ENCODE peak calls at places on chromosomes 6 and 20, in six cellular contexts. One of them, this sample, is unnamed.
A peak's percentile ranks its signal among the peaks of the same experiment; 100 is the strongest.

GRCh38 chr6:133973109-133973971 is 20.3 kb downstream of the TBPL1 start:
- DNase-seq in A673: peak; percentile 65
- DNase-seq in stimulated activated CD4-positive, alpha-beta T cell treated with anti-CD3 and anti-CD28 coated beads, TNF-alpha, amount 100 ng/mL, for 4 hours: no peak
- DNase-seq in substantia nigra: no peak
- DNase-seq in HTR-8/SVneo: peak; percentile 33
- DNase-seq in lower leg skin: no peak
- DNase-seq in this sample: no peak

GRCh38 chr20:13883425-13883824 is 98.6 kb downstream of the NDUFAF5 start:
- DNase-seq in A673: no peak
- DNase-seq in lower leg skin: no peak
- DNase-seq in HTR-8/SVneo: no peak
- DNase-seq in stimulated activated CD4-positive, alpha-beta T cell treated with anti-CD3 and anti-CD28 coated beads, TNF-alpha, amount 100 ng/mL, for 4 hours: no peak
- DNase-seq in substantia nigra: no peak
- DNase-seq in this sample: no peak

GRCh38 chr20:35273449-35274171 is 4.3 kb downstream of the MMP24OS start:
- DNase-seq in HTR-8/SVneo: no peak
- DNase-seq in A673: no peak
- DNase-seq in substantia nigra: peak; percentile 75
- DNase-seq in lower leg skin: no peak
- DNase-seq in stimulated activated CD4-positive, alpha-beta T cell treated with anti-CD3 and anti-CD28 coated beads, TNF-alpha, amount 100 ng/mL, for 4 hours: no peak
- DNase-seq in this sample: no peak

GRCh38 chr6:118551063-118551672 is 3.1 kb downstream of the PLN start:
- DNase-seq in substantia nigra: no peak
- DNase-seq in lower leg skin: no peak
- DNase-seq in A673: peak; percentile 67
- DNase-seq in HTR-8/SVneo: peak; percentile 45
- DNase-seq in stimulated activated CD4-positive, alpha-beta T cell treated with anti-CD3 and anti-CD28 coated beads, TNF-alpha, amount 100 ng/mL, for 4 hours: no peak
- DNase-seq in this sample: peak; percentile 33

GRCh38 chr20:46903256-46903655 is 8.6 kb downstream of the EYA2 start:
- DNase-seq in HTR-8/SVneo: no peak
- DNase-seq in stimulated activated CD4-positive, alpha-beta T cell treated with anti-CD3 and anti-CD28 coated beads, TNF-alpha, amount 100 ng/mL, for 4 hours: no peak
- DNase-seq in lower leg skin: no peak
- DNase-seq in substantia nigra: no peak
- DNase-seq in A673: no peak
- DNase-seq in this sample: no peak

GRCh38 chr6:16760536-16761468 is at the start of gene ATXN1:
- DNase-seq in HTR-8/SVneo: no peak
- DNase-seq in stimulated activated CD4-positive, alpha-beta T cell treated with anti-CD3 and anti-CD28 coated beads, TNF-alpha, amount 100 ng/mL, for 4 hours: peak; percentile 36
- DNase-seq in A673: peak; percentile 84
- DNase-seq in lower leg skin: peak; percentile 66
- DNase-seq in substantia nigra: peak; percentile 58
- DNase-seq in this sample: no peak

GRCh38 chr20:62876826-62877728 is 15.5 kb upstream of the TCFL5 start:
- DNase-seq in stimulated activated CD4-positive, alpha-beta T cell treated with anti-CD3 and anti-CD28 coated beads, TNF-alpha, amount 100 ng/mL, for 4 hours: no peak
- DNase-seq in substantia nigra: peak; percentile 32
- DNase-seq in HTR-8/SVneo: no peak
- DNase-seq in A673: no peak
- DNase-seq in lower leg skin: peak; percentile 46
- DNase-seq in this sample: no peak

GRCh38 chr20:46558511-46558959 is 8.1 kb upstream of the OCSTAMP start:
- DNase-seq in substantia nigra: no peak
- DNase-seq in HTR-8/SVneo: peak; percentile 85
- DNase-seq in lower leg skin: peak; percentile 25
- DNase-seq in stimulated activated CD4-positive, alpha-beta T cell treated with anti-CD3 and anti-CD28 coated beads, TNF-alpha, amount 100 ng/mL, for 4 hours: no peak
- DNase-seq in A673: peak; percentile 12
- DNase-seq in this sample: peak; percentile 22

GRCh38 chr20:48486065-48486464 is 341.7 kb downstream of the PREX1 start:
- DNase-seq in lower leg skin: no peak
- DNase-seq in A673: no peak
- DNase-seq in stimulated activated CD4-positive, alpha-beta T cell treated with anti-CD3 and anti-CD28 coated beads, TNF-alpha, amount 100 ng/mL, for 4 hours: no peak
- DNase-seq in HTR-8/SVneo: no peak
- DNase-seq in substantia nigra: no peak
- DNase-seq in this sample: no peak

GRCh38 chr6:168150551-168151444 is 71.8 kb upstream of the FRMD1 start:
- DNase-seq in stimulated activated CD4-positive, alpha-beta T cell treated with anti-CD3 and anti-CD28 coated beads, TNF-alpha, amount 100 ng/mL, for 4 hours: no peak
- DNase-seq in HTR-8/SVneo: no peak
- DNase-seq in A673: peak; percentile 35
- DNase-seq in substantia nigra: no peak
- DNase-seq in lower leg skin: peak; percentile 10
- DNase-seq in this sample: no peak

GRCh38 chr20:61385316-61385715 is 133.3 kb downstream of the CDH4 start:
- DNase-seq in stimulated activated CD4-positive, alpha-beta T cell treated with anti-CD3 and anti-CD28 coated beads, TNF-alpha, amount 100 ng/mL, for 4 hours: no peak
- DNase-seq in A673: no peak
- DNase-seq in lower leg skin: no peak
- DNase-seq in HTR-8/SVneo: no peak
- DNase-seq in substantia nigra: no peak
- DNase-seq in this sample: no peak